ENCODE peak calls at places on chromosomes 11 and 22, in ten cellular contexts. C is naive thymus-derived CD4-positive, alpha-beta T cell; R is cardiac muscle cell; J is osteoblast; K is brain microvascular endothelial cell; A is left ventricle myocardium inferior; N is HepG2; P is right lobe of liver; H is neural progenitor cell; M is body of pancreas. E is an unnamed sample. For H3K36me3, the result is how much of the 10 kb centered on the place peaks cover.

GRCh38 chr22:44728761-44729261 is 23.6 kb upstream of the ARHGAP8 start:
- DNase-seq in P (peak), K (no peak), H (no peak), A (peak), N (no peak), J (peak), R (peak), M (no peak), C (no peak), E (no peak)

GRCh38 chr11:67484847-67485311 is 2.1 kb downstream of the AIP start:
- DNase-seq in K (no peak), H (no peak), P (no peak), R (no peak), N (no peak), M (no peak), A (no peak), J (no peak), C (no peak), E (no peak)

GRCh38 chr11:1763796-1764661 is at the start of gene CTSD:
- DNase-seq in A (peak), K (peak), N (peak), P (peak), M (peak), R (peak), C (peak), J (peak), H (peak), E (peak)

GRCh38 chr11:33835143-33835878 is 56.6 kb downstream of the LMO2 start:
- DNase-seq in C (no peak), J (peak), H (no peak), K (peak), A (no peak), R (peak), P (no peak), N (peak), M (no peak), E (no peak)

GRCh38 chr11:114133548-114134329 is 74.2 kb downstream of the ZBTB16 start:
- DNase-seq in C (no peak), J (peak), K (no peak), R (no peak), N (no peak), M (peak), A (no peak), P (no peak), H (no peak), E (no peak)

GRCh38 chr11:121521145-121522042 is 68.6 kb upstream of the SORL1-AS1 start:
- DNase-seq in C (no peak), R (no peak), J (peak), H (no peak), P (no peak), N (no peak), K (no peak), A (no peak), M (no peak), E (no peak)

GRCh38 chr22:28250036-28250695 is 331.1 kb upstream of the PITPNB start:
- DNase-seq in P (no peak), K (no peak), R (no peak), H (no peak), J (peak), C (no peak), N (no peak), M (no peak), A (no peak), E (no peak)

GRCh38 chr11:58963551-58964075 is 24.3 kb downstream of the GLYATL1 start:
- DNase-seq in A (no peak), P (peak), H (peak), M (peak), C (no peak), N (no peak), J (peak), K (peak), R (peak), E (no peak)

GRCh38 chr11:106998126-106998525 is 20.1 kb downstream of the GUCY1A2 start:
- DNase-seq in A (no peak), J (no peak), P (no peak), K (no peak), H (no peak), C (no peak), N (no peak), R (peak), M (no peak), E (no peak)

GRCh38 chr11:101863361-101863760 is 51.4 kb upstream of the CEP126 start:
- DNase-seq in C (no peak), J (peak), K (peak), P (no peak), M (no peak), H (no peak), R (peak), N (no peak), A (no peak), E (no peak)

GRCh38 chr11:118318112-118319030 is 13.8 kb downstream of the CD3E start:
- DNase-seq in R (no peak), N (no peak), M (no peak), K (no peak), H (no peak), J (no peak), A (no peak), C (no peak), P (no peak), E (no peak)

GRCh38 chr22:37751449-37752188 is 54.8 kb downstream of the TRIOBP start:
- DNase-seq in R (no peak), K (no peak), P (no peak), H (no peak), N (no peak), C (no peak), J (no peak), A (no peak), M (peak), E (no peak)

GRCh38 chr11:123122341-123122740 is 60.4 kb upstream of the HSPA8 start:
- DNase-seq in J (peak), A (no peak), R (peak), C (no peak), P (peak), K (peak), N (no peak), H (no peak), M (peak), E (peak)

GRCh38 chr11:6646631-6647281 is 8.9 kb downstream of the DCHS1 start:
- DNase-seq in K (no peak), C (peak), J (no peak), H (no peak), M (no peak), A (peak), P (no peak), R (peak), N (no peak), E (no peak)

GRCh38 chr11:39724404-39724803 is 1735.0 kb downstream of the LRRC4C start:
- DNase-seq in J (no peak), A (no peak), K (no peak), R (no peak), H (no peak), M (no peak), N (no peak), C (no peak), P (no peak), E (no peak)

GRCh38 chr11:96091476-96091875 is 167.6 kb upstream of the MTMR2 start:
- DNase-seq in P (no peak), R (peak), M (no peak), C (peak), K (no peak), A (no peak), H (no peak), N (peak), J (no peak), E (no peak)

GRCh38 chr22:46537221-46537945 is at the start of gene CELSR1:
- DNase-seq in K (no peak), J (no peak), R (peak), A (peak), P (no peak), C (no peak), N (no peak), H (peak), M (no peak), E (no peak)

GRCh38 chr11:86919557-86920210 is 35.5 kb downstream of the FZD4 start:
- DNase-seq in A (no peak), H (peak), J (peak), M (no peak), R (peak), N (peak), K (peak), P (no peak), C (peak), E (no peak)

GRCh38 chr11:119709638-119710346 is 19.2 kb downstream of the NECTIN1 start:
- DNase-seq in N (no peak), C (no peak), P (no peak), H (peak), J (no peak), R (peak), M (no peak), A (no peak), K (peak), E (no peak)

GRCh38 chr11:121483805-121484478 is 31.2 kb upstream of the SORL1-AS1 start:
- DNase-seq in M (no peak), C (no peak), A (no peak), R (no peak), K (no peak), N (no peak), J (no peak), P (no peak), H (no peak), E (no peak)

GRCh38 chr11:130846606-130847005 is 69.7 kb downstream of the SNX19 start:
- DNase-seq in P (no peak), H (no peak), R (no peak), M (no peak), K (no peak), C (no peak), A (no peak), N (peak), J (no peak), E (peak)

GRCh38 chr22:42500164-42500835 is 19.3 kb downstream of the RRP7A start:
- DNase-seq in R (peak), K (peak), M (peak), J (peak), P (peak), H (peak), A (peak), N (no peak), C (peak), E (peak)

GRCh38 chr11:20368441-20368840 is 4.9 kb downstream of the HTATIP2 start:
- DNase-seq in H (no peak), C (no peak), P (no peak), R (peak), K (no peak), J (no peak), M (no peak), N (no peak), A (no peak), E (no peak)

GRCh38 chr11:113481226-113481625 is 6.0 kb upstream of the DRD2 start:
- DNase-seq in N (no peak), K (no peak), M (no peak), R (no peak), C (no peak), H (no peak), P (no peak), A (no peak), J (no peak), E (no peak)

GRCh38 chr11:44779736-44780520 is 53.2 kb downstream of the TSPAN18 start:
- DNase-seq in J (no peak), P (peak), M (no peak), H (no peak), A (no peak), R (no peak), C (no peak), K (no peak), N (no peak), E (no peak)

GRCh38 chr11:116862101-116862637 is 24.7 kb upstream of the APOA1 start:
- DNase-seq in J (no peak), N (no peak), R (no peak), C (no peak), P (no peak), H (no peak), M (no peak), K (no peak), A (no peak), E (no peak)

GRCh38 chr11:116862951-116863350 is 25.5 kb upstream of the APOA1 start:
- DNase-seq in R (no peak), A (no peak), K (no peak), C (no peak), N (no peak), J (no peak), M (no peak), H (no peak), P (no peak), E (no peak)

GRCh38 chr11:116860303-116860702 is 22.9 kb upstream of the APOA1 start:
- DNase-seq in N (no peak), C (no peak), P (no peak), H (no peak), R (no peak), K (no peak), A (no peak), J (no peak), M (no peak), E (no peak)

GRCh38 chr11:116859175-116859574 is 21.8 kb upstream of the APOA1 start:
- DNase-seq in A (no peak), R (no peak), C (no peak), K (no peak), M (no peak), J (no peak), H (no peak), P (no peak), N (no peak), E (no peak)

GRCh38 chr11:116861539-116861938 is 24.1 kb upstream of the APOA1 start:
- DNase-seq in H (no peak), A (no peak), C (no peak), R (peak), N (no peak), P (no peak), J (peak), K (peak), M (no peak), E (no peak)
- H3K36me3 ChIP-seq in H (under half), A (half or more), C (half or more), R (half or more), N (under half), P (under half), J (half or more), K (under half), M (under half), E (half or more)

GRCh38 chr11:13963169-13963948 is 836 bp downstream of the SPON1 start:
- DNase-seq in K (no peak), P (no peak), J (peak), A (peak), N (no peak), C (no peak), R (peak), H (peak), M (no peak), E (no peak)
- H3K4me3 ChIP-seq in K (no peak), P (peak), J (no peak), A (peak), N (no peak), C (peak), R (peak), H (peak), M (no peak), E (peak)

GRCh38 chr11:3154001-3154599 is 11.0 kb downstream of the OSBPL5 start:
- DNase-seq in H (no peak), C (no peak), J (peak), M (no peak), P (no peak), R (no peak), N (no peak), K (peak), A (peak), E (no peak)
- H3K36me3 ChIP-seq in H (under half), C (under half), J (under half), M (under half), P (under half), R (under half), N (under half), K (under half), A (under half), E (under half)

DNA sequence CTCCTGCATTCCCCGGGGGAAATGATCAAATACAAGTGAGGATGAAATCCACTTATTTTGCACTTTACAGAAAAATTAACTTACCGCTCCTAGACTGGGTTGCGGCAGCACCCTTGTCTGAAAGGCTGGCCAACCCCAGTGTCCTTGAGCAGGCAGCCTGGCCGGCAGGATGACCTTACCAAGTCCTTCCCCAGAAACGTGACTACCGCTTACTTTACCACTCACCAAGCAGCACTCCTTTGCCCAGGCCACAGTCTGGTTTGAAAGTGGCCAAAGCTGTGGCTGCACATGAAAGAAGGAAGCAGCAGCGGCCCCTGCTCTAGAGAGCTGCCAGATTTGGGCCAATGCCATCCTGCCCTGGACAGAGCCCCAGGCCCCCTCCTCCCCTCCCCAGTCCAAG is 20.3 kb downstream of the MYH9 start:
- DNase-seq in R (no peak), C (no peak), M (peak), P (no peak), H (no peak), K (no peak), A (no peak), N (no peak), J (peak), E (no peak)
- H3K4me3 ChIP-seq in R (no peak), C (peak), M (no peak), P (no peak), H (no peak), K (no peak), A (peak), N (no peak), J (peak), E (peak)

DNA sequence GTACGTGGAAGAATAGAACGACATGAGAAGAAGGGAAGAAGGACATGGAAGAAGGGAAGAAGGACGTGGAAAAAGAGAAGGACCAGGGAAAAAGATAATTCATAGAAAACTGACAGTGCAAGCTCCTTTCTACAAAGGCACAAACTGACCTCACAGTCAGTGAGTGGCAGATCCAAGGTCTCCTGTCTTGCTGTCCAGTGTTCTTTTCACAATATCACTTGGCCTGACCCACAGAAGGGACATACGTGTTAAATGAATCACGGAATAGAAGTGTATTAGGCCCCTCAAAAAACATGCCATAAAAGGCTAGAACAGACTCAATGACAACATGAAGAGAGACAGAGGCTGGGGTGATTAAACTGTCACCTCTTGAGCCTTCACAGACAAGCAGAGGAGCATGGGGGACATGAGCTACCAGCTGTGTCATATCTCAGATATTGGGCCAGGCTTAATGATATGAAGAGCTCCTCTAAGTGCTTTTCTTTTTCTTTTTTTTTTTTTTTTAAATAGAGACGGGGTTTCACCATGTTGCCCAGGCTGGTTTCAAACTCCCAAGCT is 4.6 kb downstream of the ASCC2 start:
- DNase-seq in N (no peak), K (no peak), A (no peak), J (no peak), M (no peak), P (no peak), H (no peak), R (no peak), C (no peak), E (no peak)
- H3K36me3 ChIP-seq in N (under half), K (under half), A (under half), J (under half), M (under half), P (under half), H (under half), R (under half), C (half or more), E (half or more)

GRCh38 chr22:19941365-19942070 is at the start of the genes COMT and TXNRD2:
- DNase-seq in N (no peak), A (peak), H (no peak), J (peak), M (peak), P (peak), R (peak), C (peak), K (peak), E (no peak)

GRCh38 chr22:19940536-19941364 is 822 bp upstream of the COMT start:
- DNase-seq in R (no peak), C (no peak), M (no peak), J (peak), H (no peak), A (no peak), K (no peak), N (no peak), P (peak), E (no peak)

GRCh38 chr22:19943665-19944026 is 2.0 kb upstream of the TXNRD2 start:
- DNase-seq in C (no peak), A (no peak), P (no peak), H (no peak), N (peak), M (no peak), J (peak), K (peak), R (peak), E (no peak)

GRCh38 chr22:19942071-19942885 is 660 bp upstream of the TXNRD2 start:
- DNase-seq in R (peak), A (no peak), P (peak), K (peak), H (no peak), N (no peak), J (peak), M (no peak), C (no peak), E (no peak)

GRCh38 chr22:19942886-19943664 is 1.5 kb upstream of the TXNRD2 start:
- DNase-seq in P (no peak), K (peak), A (no peak), R (peak), C (no peak), N (peak), M (peak), H (peak), J (peak), E (no peak)
- H3K4me3 ChIP-seq in P (peak), K (peak), A (peak), R (no peak), C (peak), N (peak), M (no peak), H (no peak), J (peak), E (peak)

GRCh38 chr11:61846351-61846750 is 18.3 kb downstream of the FADS2 start:
- DNase-seq in A (no peak), K (no peak), R (no peak), C (no peak), P (no peak), H (no peak), M (no peak), J (no peak), N (no peak), E (no peak)
- H3K36me3 ChIP-seq in A (under half), K (half or more), R (half or more), C (under half), P (under half), H (under half), M (under half), J (under half), N (under half), E (under half)